ENCODE peak calls at places on chromosome 17, in five cellular contexts. X is stimulated activated CD8-positive, alpha-beta memory T cell treated with anti-CD3 and anti-CD28 coated beads, Interleukin-12 subunit alpha, Interleukin-12 subunit beta, amount 100 ng/mL, for 4 hours; A is neural crest cell; R is G401; M is mucosa of gallbladder. G is an unnamed sample.

GRCh38 chr17:3754458-3755334 is 31.0 kb downstream of the HASPIN start:
- DNase-seq in R (no peak), A (peak), M (peak), X (peak), G (peak)

GRCh38 chr17:43860077-43860725 is 13.2 kb downstream of the CD300LG start:
- DNase-seq in X (no peak), R (no peak), A (no peak), M (no peak), G (no peak)

GRCh38 chr17:17693253-17693954 is 12.1 kb downstream of the RAI1 start:
- DNase-seq in A (peak), R (peak), M (peak), X (no peak), G (peak)

GRCh38 chr17:83183951-83184506 is 104.6 kb downstream of the METRNL start:
- DNase-seq in R (peak), A (no peak), X (no peak), M (peak), G (no peak)

GRCh38 chr17:15319461-15319860 is 21.9 kb downstream of the TEKT3 start:
- DNase-seq in R (no peak), M (no peak), A (no peak), X (no peak), G (no peak)

GRCh38 chr17:45783593-45784292 is 377 bp upstream of the CRHR1 start:
- DNase-seq in M (no peak), X (no peak), R (peak), A (peak), G (peak)

GRCh38 chr17:40937384-40937819 is at the start of gene KRT23:
- DNase-seq in M (no peak), A (no peak), X (no peak), R (no peak), G (peak)

GRCh38 chr17:55420067-55420775 is 1.4 kb downstream of the MMD start:
- DNase-seq in M (no peak), R (peak), A (no peak), X (no peak), G (no peak)

GRCh38 chr17:80749611-80750010 is 205.0 kb downstream of the RPTOR start:
- DNase-seq in M (no peak), R (no peak), A (no peak), X (no peak), G (no peak)

GRCh38 chr17:7843536-7844291 is 9.7 kb downstream of the KDM6B start:
- DNase-seq in R (peak), A (peak), X (peak), M (peak), G (peak)

GRCh38 chr17:42276359-42276608 is at the start of gene STAT5B:
- DNase-seq in A (peak), M (peak), R (peak), X (peak), G (peak)

GRCh38 chr17:64386412-64387144 is 4.1 kb downstream of the PECAM1 start:
- DNase-seq in M (no peak), R (no peak), A (no peak), X (no peak), G (no peak)

GRCh38 chr17:50943575-50943933 is 77.4 kb upstream of the TOB1 start:
- DNase-seq in X (no peak), M (no peak), R (no peak), A (no peak), G (peak)

GRCh38 chr17:81723651-81724209 is 11.6 kb downstream of the SLC25A10 start:
- DNase-seq in A (no peak), X (no peak), R (no peak), M (no peak), G (peak)

GRCh38 chr17:76565728-76566612 is 19.7 kb downstream of the ST6GALNAC2 start:
- DNase-seq in A (no peak), R (no peak), M (no peak), X (no peak), G (no peak)

GRCh38 chr17:6701719-6702118 is 11.4 kb downstream of the SLC13A5 start:
- DNase-seq in M (no peak), R (no peak), X (no peak), A (peak), G (no peak)

GRCh38 chr17:66283296-66283934 is 19.0 kb upstream of the PRKCA start:
- DNase-seq in M (no peak), R (no peak), X (no peak), A (no peak), G (no peak)

GRCh38 chr17:7634384-7634783 is 4.4 kb downstream of the SHBG start:
- DNase-seq in R (peak), A (peak), M (no peak), X (no peak), G (no peak)

GRCh38 chr17:49252148-49252682 is 21.6 kb upstream of the PHOSPHO1 start:
- DNase-seq in R (no peak), A (no peak), M (no peak), X (no peak), G (no peak)

GRCh38 chr17:76247304-76247703 is 7.0 kb upstream of the RNF157 start:
- DNase-seq in M (no peak), A (no peak), R (no peak), X (no peak), G (no peak)

GRCh38 chr17:45093444-45094110 is 32.5 kb downstream of the NMT1 start:
- DNase-seq in M (no peak), R (peak), A (no peak), X (no peak), G (no peak)

GRCh38 chr17:43814714-43815113 is 18.2 kb downstream of the MPP3 start:
- DNase-seq in X (no peak), A (no peak), M (no peak), R (no peak), G (no peak)

GRCh38 chr17:978110-979093 is 1.2 kb downstream of the NXN start:
- DNase-seq in A (peak), M (no peak), X (no peak), R (no peak), G (peak)

GRCh38 chr17:31722251-31723056 is 136.6 kb downstream of the COPRS start:
- DNase-seq in A (no peak), X (no peak), R (no peak), M (no peak), G (no peak)

GRCh38 chr17:32875904-32876413 is 965 bp downstream of the MYO1D start:
- DNase-seq in R (peak), M (no peak), X (no peak), A (no peak), G (no peak)

GRCh38 chr17:66976781-66977201 is 12.3 kb downstream of the CACNG4 start:
- DNase-seq in M (no peak), A (no peak), X (no peak), R (peak), G (no peak)

GRCh38 chr17:73791644-73792043 is 147.4 kb upstream of the SDK2 start:
- DNase-seq in A (no peak), M (no peak), R (no peak), X (no peak), G (no peak)

GRCh38 chr17:76414334-76415295 is 30.2 kb downstream of the SPHK1 start:
- DNase-seq in M (peak), A (no peak), R (peak), X (no peak), G (peak)

GRCh38 chr17:7929158-7930029 is at the start of gene KCNAB3:
- DNase-seq in R (peak), A (peak), X (no peak), M (peak), G (no peak)

GRCh38 chr17:78838574-78839005 is 2.0 kb downstream of the USP36 start:
- DNase-seq in A (no peak), R (no peak), M (no peak), X (no peak), G (peak)

GRCh38 chr17:30104575-30105339 is 11.9 kb upstream of the NSRP1 start:
- DNase-seq in M (peak), X (peak), A (peak), R (peak), G (peak)

GRCh38 chr17:15341385-15341849 is at the start of gene TEKT3:
- DNase-seq in X (no peak), R (peak), M (peak), A (peak), G (peak)

GRCh38 chr17:17518019-17518418 is 21.8 kb upstream of the RASD1 start:
- DNase-seq in A (no peak), X (no peak), R (no peak), M (no peak), G (no peak)

GRCh38 chr17:61805399-61805798 is 57.9 kb downstream of the BRIP1 start:
- DNase-seq in X (no peak), A (no peak), M (no peak), R (no peak), G (no peak)

GRCh38 chr17:48586355-48586924 is 3.6 kb downstream of the HOXB3 start:
- DNase-seq in M (no peak), X (no peak), R (no peak), A (no peak), G (peak)

GRCh38 chr17:6700948-6701307 is 12.2 kb downstream of the SLC13A5 start:
- DNase-seq in A (no peak), X (no peak), R (no peak), M (no peak), G (no peak)